ENCODE peak calls at places on chromosome 19, in eight cellular contexts. M is left ventricle myocardium inferior, E is H1, V is AG09309, K is AG04450, Y is pancreas, N is cardiac muscle cell, F is choroid plexus epithelial cell. H is an unnamed sample.

GRCh38 chr19:16927883-16928282 is 39.1 kb downstream of the F2RL3 start:
- DNase-seq in V (no peak), M (no peak), Y (no peak), E (no peak), K (no peak), F (no peak), N (no peak), H (no peak)

GRCh38 chr19:17117250-17117789 is 41.7 kb downstream of the MYO9B start:
- DNase-seq in N (no peak), K (no peak), V (no peak), E (no peak), F (no peak), Y (no peak), M (no peak), H (no peak)

GRCh38 chr19:1767464-1767933 is 14.2 kb downstream of the ONECUT3 start:
- DNase-seq in V (no peak), N (peak; percentile 44), K (no peak), E (no peak), F (no peak), Y (peak; percentile 58), M (peak; percentile 33), H (no peak)

GRCh38 chr19:18119243-18120105 is 21.9 kb downstream of the MAST3 start:
- DNase-seq in E (no peak), Y (no peak), F (no peak), M (no peak), N (no peak), K (no peak), V (no peak), H (no peak)

GRCh38 chr19:2561895-2562294 is 86.0 kb downstream of the GADD45B start:
- DNase-seq in K (no peak), N (no peak), Y (peak; percentile 9), E (no peak), F (no peak), M (peak; percentile 8), V (no peak), H (no peak)

GRCh38 chr19:35518313-35518712 is 4.9 kb upstream of the DMKN start:
- DNase-seq in Y (no peak), K (peak; percentile 92), V (peak; percentile 84), N (no peak), F (peak; percentile 96), M (no peak), E (no peak), H (peak; percentile 93)

GRCh38 chr19:33685541-33685940 is 63.8 kb downstream of the CHST8 start:
- DNase-seq in E (no peak), V (no peak), K (no peak), Y (no peak), M (no peak), N (no peak), F (no peak), H (no peak)

GRCh38 chr19:40627486-40628279 is 26.5 kb downstream of the LTBP4 start:
- DNase-seq in N (no peak), Y (no peak), K (no peak), M (no peak), V (no peak), E (no peak), F (no peak), H (no peak)

GRCh38 chr19:55493650-55494171 is 5.5 kb downstream of the SSC5D start:
- DNase-seq in N (no peak), V (no peak), F (no peak), Y (peak; percentile 20), E (no peak), M (no peak), K (no peak), H (no peak)

GRCh38 chr19:40006273-40006691 is 9.4 kb downstream of the ZNF546 start:
- DNase-seq in E (no peak), M (no peak), N (no peak), F (peak; percentile 88), V (no peak), Y (no peak), K (peak; percentile 59), H (peak; percentile 80)

GRCh38 chr19:13163609-13164364 is 13.6 kb downstream of the IER2 start:
- DNase-seq in Y (peak; percentile 88), K (peak; percentile 67), N (peak; percentile 54), M (peak; percentile 67), F (peak; percentile 68), E (no peak), V (no peak), H (no peak)

GRCh38 chr19:1763648-1764292 is 10.5 kb downstream of the ONECUT3 start:
- DNase-seq in M (no peak), F (no peak), V (no peak), K (no peak), E (no peak), Y (no peak), N (no peak), H (no peak)

GRCh38 chr19:681029-681626 is 4.9 kb downstream of the FSTL3 start:
- DNase-seq in K (no peak), V (peak; percentile 40), M (peak; percentile 55), F (peak; percentile 98), Y (peak; percentile 94), N (no peak), E (no peak), H (no peak)

GRCh38 chr19:29245221-29245620 is 32.3 kb upstream of the UQCRFS1 start:
- DNase-seq in V (no peak), K (no peak), N (no peak), Y (no peak), M (no peak), E (no peak), F (no peak), H (no peak)

GRCh38 chr19:28980236-28980868 is 232.6 kb downstream of the UQCRFS1 start:
- DNase-seq in K (no peak), M (no peak), N (peak; percentile 28), Y (no peak), E (no peak), F (peak; percentile 63), V (peak; percentile 40), H (no peak)

GRCh38 chr19:38676023-38676877 is 28.8 kb downstream of the ACTN4 start:
- DNase-seq in F (peak; percentile 78), K (no peak), E (no peak), M (no peak), V (no peak), Y (peak; percentile 21), N (no peak), H (peak; percentile 48)

GRCh38 chr19:58182577-58182988 is 278 bp upstream of the ZNF274 start:
- DNase-seq in K (no peak), F (no peak), M (no peak), N (no peak), V (peak; percentile 59), E (no peak), Y (peak; percentile 93), H (no peak)

GRCh38 chr19:38642176-38642575 is 5.3 kb upstream of the ACTN4 start:
- DNase-seq in V (no peak), K (no peak), E (no peak), N (no peak), Y (no peak), F (no peak), M (no peak), H (no peak)

GRCh38 chr19:28555317-28555716 is 657.6 kb downstream of the UQCRFS1 start:
- DNase-seq in K (no peak), M (no peak), E (no peak), Y (no peak), N (no peak), F (no peak), V (no peak), H (no peak)

GRCh38 chr19:23075031-23075733 is 41.6 kb upstream of the ZNF730 start:
- DNase-seq in Y (peak; percentile 20), K (peak; percentile 41), N (peak; percentile 85), M (peak; percentile 57), V (peak; percentile 16), E (peak; percentile 92), F (peak; percentile 85), H (peak; percentile 52)

GRCh38 chr19:55552206-55552605 is 6.9 kb upstream of the SBK3 start:
- DNase-seq in F (peak; percentile 6), E (no peak), V (no peak), N (no peak), M (no peak), Y (no peak), K (no peak), H (peak; percentile 61)

GRCh38 chr19:17325881-17326594 is 8.6 kb downstream of the ANO8 start:
- DNase-seq in F (no peak), Y (no peak), V (no peak), K (no peak), N (no peak), M (no peak), E (no peak), H (no peak)

GRCh38 chr19:41937976-41938375 is 9.7 kb upstream of the ERFL start:
- DNase-seq in E (no peak), M (no peak), K (no peak), Y (no peak), F (no peak), V (no peak), N (no peak), H (no peak)

GRCh38 chr19:45090598-45090997 is 2.4 kb upstream of the PPP1R37 start:
- DNase-seq in E (no peak), Y (no peak), K (no peak), M (no peak), V (no peak), N (no peak), F (no peak), H (no peak)

GRCh38 chr19:45094707-45095106 is 1.7 kb downstream of the PPP1R37 start:
- DNase-seq in N (no peak), Y (no peak), K (no peak), F (no peak), M (no peak), V (no peak), E (no peak), H (no peak)

GRCh38 chr19:45094158-45094557 is 1.2 kb downstream of the PPP1R37 start:
- DNase-seq in N (no peak), Y (no peak), F (no peak), M (no peak), E (no peak), V (no peak), K (no peak), H (no peak)

GRCh38 chr19:45091031-45091918 is 1.7 kb upstream of the PPP1R37 start:
- DNase-seq in Y (peak; percentile 98), K (peak; percentile 98), F (peak; percentile 99), E (peak; percentile 97), M (peak; percentile 98), V (peak; percentile 95), N (peak; percentile 100), H (peak; percentile 95)

GRCh38 chr19:45092747-45093678 is at the start of gene PPP1R37:
- DNase-seq in N (peak; percentile 98), K (peak; percentile 95), F (peak; percentile 99), Y (peak; percentile 94), V (peak; percentile 91), E (peak; percentile 90), M (peak; percentile 91), H (peak; percentile 94)
- TF ChIP-seq CTCF in N (peak; percentile 24), K (peak; percentile 19), F (no peak), Y (no peak), V (peak; percentile 8), E (peak; percentile 5), M (peak; percentile 64), H (peak; percentile 31)

GRCh38 chr19:19627442-19627715 is 641 bp downstream of the LPAR2 start:
- DNase-seq in E (no peak), F (no peak), M (no peak), K (no peak), V (no peak), Y (no peak), N (no peak), H (no peak)
- H3K4me3 ChIP-seq in E (peak overlapping the region; percentile 75), F (peak overlapping the region; percentile 53), M (peak overlapping the region; percentile 62), K (no peak overlapping the region), V (no peak overlapping the region), Y (peak overlapping the region; percentile 80), N (peak overlapping the region; percentile 68), H (peak overlapping the region; percentile 66)

GRCh38 chr19:47225746-47226425 is 5.1 kb downstream of the BBC3 start:
- DNase-seq in K (peak; percentile 59), E (no peak), M (peak; percentile 89), F (peak; percentile 90), Y (peak; percentile 93), V (no peak), N (peak; percentile 96), H (peak; percentile 34)
- TF ChIP-seq CTCF in K (no peak), E (no peak), M (peak; percentile 64), F (peak; percentile 18), Y (no peak), V (no peak), N (peak; percentile 6), H (no peak)

GRCh38 chr19:20357921-20358320 is 190.9 kb downstream of the ZNF486 start:
- DNase-seq in F (no peak), E (no peak), M (no peak), K (no peak), Y (no peak), V (no peak), N (no peak), H (no peak)
- H3K4me3 ChIP-seq in F (no peak overlapping the region), E (no peak overlapping the region), M (no peak overlapping the region), K (no peak overlapping the region), Y (no peak overlapping the region), V (no peak overlapping the region), N (no peak overlapping the region), H (no peak overlapping the region)

H was measured in bronchial epithelial cell.